ENCODE peak calls at places on chromosomes 3 and 15, in nine cellular contexts. One of them, this sample, is unnamed.
A peak's percentile ranks its signal among the peaks of the same experiment; 100 is the strongest.

GRCh38 chr15:42082832-42083604 is 11.3 kb downstream of the PLA2G4D start:
- DNase-seq in A549: no peak
- DNase-seq in adrenal gland: no peak
- DNase-seq in NB4: no peak
- DNase-seq in prostate gland: no peak
- DNase-seq in GM12891: no peak
- DNase-seq in uterus: no peak
- DNase-seq in IMR-90: no peak
- DNase-seq in Peyer's patch: no peak
- DNase-seq in this sample: no peak

GRCh38 chr15:96053039-96054021 is 277.2 kb upstream of the NR2F2 start:
- DNase-seq in uterus: peak; percentile 40
- DNase-seq in prostate gland: peak; percentile 42
- DNase-seq in GM12891: no peak
- DNase-seq in IMR-90: no peak
- DNase-seq in A549: no peak
- DNase-seq in Peyer's patch: no peak
- DNase-seq in adrenal gland: peak; percentile 22
- DNase-seq in NB4: no peak
- DNase-seq in this sample: no peak

GRCh38 chr15:40594429-40594836 is 384 bp downstream of the KNL1 start:
- DNase-seq in uterus: no peak
- DNase-seq in prostate gland: peak; percentile 27
- DNase-seq in GM12891: peak; percentile 35
- DNase-seq in A549: peak; percentile 54
- DNase-seq in adrenal gland: peak; percentile 60
- DNase-seq in IMR-90: peak; percentile 16
- DNase-seq in NB4: peak; percentile 90
- DNase-seq in Peyer's patch: peak; percentile 69
- DNase-seq in this sample: peak; percentile 35

GRCh38 chr3:61682671-61683408 is 121.5 kb downstream of the PTPRG start:
- DNase-seq in NB4: no peak
- DNase-seq in uterus: no peak
- DNase-seq in IMR-90: peak; percentile 55
- DNase-seq in prostate gland: no peak
- DNase-seq in adrenal gland: no peak
- DNase-seq in GM12891: no peak
- DNase-seq in Peyer's patch: no peak
- DNase-seq in A549: no peak
- DNase-seq in this sample: no peak

GRCh38 chr15:60591491-60592385 is 112.8 kb upstream of the ICE2 start:
- DNase-seq in uterus: peak; percentile 34
- DNase-seq in adrenal gland: peak; percentile 64
- DNase-seq in prostate gland: peak; percentile 27
- DNase-seq in GM12891: peak; percentile 46
- DNase-seq in IMR-90: no peak
- DNase-seq in NB4: no peak
- DNase-seq in Peyer's patch: peak; percentile 64
- DNase-seq in A549: peak; percentile 25
- DNase-seq in this sample: peak; percentile 26

GRCh38 chr15:70497661-70498060 is 265.7 kb downstream of the UACA start:
- DNase-seq in GM12891: no peak
- DNase-seq in adrenal gland: no peak
- DNase-seq in Peyer's patch: no peak
- DNase-seq in NB4: no peak
- DNase-seq in A549: no peak
- DNase-seq in uterus: no peak
- DNase-seq in IMR-90: no peak
- DNase-seq in prostate gland: no peak
- DNase-seq in this sample: no peak

GRCh38 chr15:32646304-32646703 is 4.8 kb downstream of the SCG5 start:
- DNase-seq in GM12891: no peak
- DNase-seq in Peyer's patch: no peak
- DNase-seq in uterus: no peak
- DNase-seq in adrenal gland: no peak
- DNase-seq in A549: no peak
- DNase-seq in NB4: no peak
- DNase-seq in IMR-90: no peak
- DNase-seq in prostate gland: no peak
- DNase-seq in this sample: no peak

GRCh38 chr3:52683611-52684010 is 2.1 kb downstream of the PBRM1 start:
- DNase-seq in GM12891: no peak
- DNase-seq in adrenal gland: no peak
- DNase-seq in IMR-90: no peak
- DNase-seq in Peyer's patch: no peak
- DNase-seq in NB4: no peak
- DNase-seq in prostate gland: no peak
- DNase-seq in uterus: no peak
- DNase-seq in A549: no peak
- DNase-seq in this sample: no peak

GRCh38 chr3:69770219-69770618 is 31.0 kb downstream of the MITF start:
- DNase-seq in Peyer's patch: no peak
- DNase-seq in GM12891: no peak
- DNase-seq in A549: no peak
- DNase-seq in uterus: no peak
- DNase-seq in adrenal gland: no peak
- DNase-seq in NB4: no peak
- DNase-seq in prostate gland: no peak
- DNase-seq in IMR-90: peak; percentile 34
- DNase-seq in this sample: peak; percentile 24

DNA sequence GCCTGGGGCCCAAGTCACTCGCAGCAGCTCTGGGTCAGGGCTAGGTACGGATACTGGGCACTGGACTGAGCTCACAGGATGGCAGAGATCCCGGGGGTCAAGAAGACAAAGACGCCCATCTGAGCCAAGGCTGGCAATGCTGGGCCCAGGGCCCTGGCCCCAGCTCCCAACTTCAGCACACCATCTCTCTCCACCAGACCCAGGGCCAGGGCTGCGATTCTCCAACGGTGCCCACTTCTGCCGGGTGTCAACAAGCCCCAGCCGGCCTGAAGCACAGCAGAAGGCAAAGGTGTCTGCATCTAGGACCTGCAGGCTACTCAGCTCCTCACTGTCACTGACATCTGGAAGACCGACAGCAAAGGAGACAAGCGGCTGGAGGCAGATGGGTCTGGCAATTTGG is 8.6 kb downstream of the WDR73 start:
- DNase-seq in A549: no peak
- DNase-seq in adrenal gland: no peak
- DNase-seq in Peyer's patch: no peak
- DNase-seq in prostate gland: no peak
- DNase-seq in uterus: no peak
- DNase-seq in GM12891: no peak
- DNase-seq in NB4: no peak
- DNase-seq in IMR-90: no peak
- DNase-seq in this sample: no peak
- TF ChIP-seq POLR2A in A549: no peak
- TF ChIP-seq POLR2A in adrenal gland: no peak
- TF ChIP-seq POLR2A in Peyer's patch: no peak
- TF ChIP-seq POLR2A in prostate gland: no peak
- TF ChIP-seq POLR2A in uterus: no peak
- TF ChIP-seq POLR2A in GM12891: no peak
- TF ChIP-seq POLR2A in NB4: no peak
- TF ChIP-seq POLR2A in IMR-90: no peak
- TF ChIP-seq POLR2A in this sample: no peak

GRCh38 chr3:20181276-20181675 is 4.7 kb downstream of the SGO1 start:
- DNase-seq in Peyer's patch: no peak
- DNase-seq in IMR-90: no peak
- DNase-seq in adrenal gland: no peak
- DNase-seq in GM12891: no peak
- DNase-seq in NB4: no peak
- DNase-seq in prostate gland: no peak
- DNase-seq in A549: no peak
- DNase-seq in uterus: no peak
- DNase-seq in this sample: no peak

GRCh38 chr3:20182206-20182605 is 3.8 kb downstream of the SGO1 start:
- DNase-seq in uterus: no peak
- DNase-seq in A549: no peak
- DNase-seq in GM12891: no peak
- DNase-seq in adrenal gland: no peak
- DNase-seq in NB4: no peak
- DNase-seq in Peyer's patch: no peak
- DNase-seq in prostate gland: no peak
- DNase-seq in IMR-90: no peak
- DNase-seq in this sample: no peak

GRCh38 chr3:20186600-20187004 is 596 bp upstream of the SGO1 start:
- DNase-seq in prostate gland: no peak
- DNase-seq in adrenal gland: peak; percentile 9
- DNase-seq in Peyer's patch: no peak
- DNase-seq in A549: peak; percentile 7
- DNase-seq in GM12891: no peak
- DNase-seq in NB4: no peak
- DNase-seq in IMR-90: no peak
- DNase-seq in uterus: no peak
- DNase-seq in this sample: no peak

GRCh38 chr3:20185364-20185732 is 658 bp downstream of the SGO1 start:
- DNase-seq in Peyer's patch: no peak
- DNase-seq in GM12891: no peak
- DNase-seq in A549: no peak
- DNase-seq in uterus: no peak
- DNase-seq in prostate gland: no peak
- DNase-seq in IMR-90: peak; percentile 8
- DNase-seq in NB4: no peak
- DNase-seq in adrenal gland: no peak
- DNase-seq in this sample: no peak

DNA sequence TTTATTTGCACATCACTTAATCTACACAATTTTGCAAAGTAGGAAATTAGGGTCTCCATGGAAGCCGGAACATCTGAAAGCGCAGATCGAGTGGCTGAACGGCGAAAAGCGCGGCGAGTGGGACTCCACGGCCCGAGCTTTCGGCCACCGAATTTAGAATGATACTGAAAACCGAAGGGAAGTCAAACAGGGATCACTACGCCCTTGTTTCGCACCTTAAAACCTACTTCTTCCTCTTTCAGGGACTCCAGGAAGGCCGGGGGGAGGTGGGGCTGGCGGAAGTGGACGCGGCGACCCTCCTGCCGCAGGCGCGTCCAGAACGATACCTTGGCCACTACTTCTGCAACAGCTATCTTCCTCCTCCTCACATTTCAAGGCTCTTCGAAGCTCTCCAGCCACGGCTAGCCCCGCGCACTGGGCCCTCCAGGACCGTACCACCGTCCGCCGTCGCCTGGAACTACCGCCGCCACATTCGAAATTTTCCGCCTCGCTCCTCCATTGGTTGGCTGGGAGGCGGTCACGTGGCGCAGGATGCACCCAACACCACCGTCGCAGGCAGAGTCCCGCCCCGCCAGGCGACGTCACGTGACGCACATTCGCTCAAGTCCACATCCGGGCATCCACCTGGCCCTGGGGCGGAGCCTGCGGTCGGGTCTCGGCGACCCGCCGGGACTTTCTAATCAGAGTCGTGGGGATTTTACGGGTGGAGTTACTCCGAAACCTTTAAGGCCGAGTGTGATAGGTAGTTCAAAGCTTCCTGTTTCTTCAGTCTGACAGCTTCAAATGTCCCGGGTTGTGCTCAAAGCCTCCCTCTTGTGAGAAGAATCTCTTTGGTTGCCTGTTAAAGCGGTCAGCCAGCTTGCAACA is at the start of gene SGO1:
- DNase-seq in uterus: peak; percentile 99
- DNase-seq in A549: peak; percentile 94
- DNase-seq in GM12891: peak; percentile 74
- DNase-seq in Peyer's patch: peak; percentile 100
- DNase-seq in prostate gland: peak; percentile 99
- DNase-seq in IMR-90: peak; percentile 96
- DNase-seq in NB4: peak; percentile 99
- DNase-seq in adrenal gland: peak; percentile 99
- DNase-seq in this sample: peak; percentile 89
- TF ChIP-seq POLR2A in uterus: peak; percentile 88
- TF ChIP-seq POLR2A in A549: peak; percentile 73
- TF ChIP-seq POLR2A in GM12891: peak; percentile 93
- TF ChIP-seq POLR2A in Peyer's patch: peak; percentile 86
- TF ChIP-seq POLR2A in prostate gland: peak; percentile 84
- TF ChIP-seq POLR2A in IMR-90: peak; percentile 90
- TF ChIP-seq POLR2A in NB4: peak; percentile 49
- TF ChIP-seq POLR2A in adrenal gland: peak; percentile 49
- TF ChIP-seq POLR2A in this sample: peak; percentile 57

GRCh38 chr3:169966086-169966950 is at the start of gene SEC62:
- DNase-seq in GM12891: peak; percentile 71
- DNase-seq in A549: peak; percentile 88
- DNase-seq in NB4: peak; percentile 94
- DNase-seq in Peyer's patch: peak; percentile 98
- DNase-seq in IMR-90: peak; percentile 88
- DNase-seq in prostate gland: peak; percentile 92
- DNase-seq in adrenal gland: peak; percentile 94
- DNase-seq in uterus: peak; percentile 91
- DNase-seq in this sample: peak; percentile 80
- TF ChIP-seq POLR2A in GM12891: no peak
- TF ChIP-seq POLR2A in A549: peak; percentile 94
- TF ChIP-seq POLR2A in NB4: peak; percentile 89
- TF ChIP-seq POLR2A in Peyer's patch: peak; percentile 82
- TF ChIP-seq POLR2A in IMR-90: peak; percentile 88
- TF ChIP-seq POLR2A in prostate gland: peak; percentile 69
- TF ChIP-seq POLR2A in adrenal gland: peak; percentile 76
- TF ChIP-seq POLR2A in uterus: peak; percentile 89
- TF ChIP-seq POLR2A in this sample: peak; percentile 86

DNA sequence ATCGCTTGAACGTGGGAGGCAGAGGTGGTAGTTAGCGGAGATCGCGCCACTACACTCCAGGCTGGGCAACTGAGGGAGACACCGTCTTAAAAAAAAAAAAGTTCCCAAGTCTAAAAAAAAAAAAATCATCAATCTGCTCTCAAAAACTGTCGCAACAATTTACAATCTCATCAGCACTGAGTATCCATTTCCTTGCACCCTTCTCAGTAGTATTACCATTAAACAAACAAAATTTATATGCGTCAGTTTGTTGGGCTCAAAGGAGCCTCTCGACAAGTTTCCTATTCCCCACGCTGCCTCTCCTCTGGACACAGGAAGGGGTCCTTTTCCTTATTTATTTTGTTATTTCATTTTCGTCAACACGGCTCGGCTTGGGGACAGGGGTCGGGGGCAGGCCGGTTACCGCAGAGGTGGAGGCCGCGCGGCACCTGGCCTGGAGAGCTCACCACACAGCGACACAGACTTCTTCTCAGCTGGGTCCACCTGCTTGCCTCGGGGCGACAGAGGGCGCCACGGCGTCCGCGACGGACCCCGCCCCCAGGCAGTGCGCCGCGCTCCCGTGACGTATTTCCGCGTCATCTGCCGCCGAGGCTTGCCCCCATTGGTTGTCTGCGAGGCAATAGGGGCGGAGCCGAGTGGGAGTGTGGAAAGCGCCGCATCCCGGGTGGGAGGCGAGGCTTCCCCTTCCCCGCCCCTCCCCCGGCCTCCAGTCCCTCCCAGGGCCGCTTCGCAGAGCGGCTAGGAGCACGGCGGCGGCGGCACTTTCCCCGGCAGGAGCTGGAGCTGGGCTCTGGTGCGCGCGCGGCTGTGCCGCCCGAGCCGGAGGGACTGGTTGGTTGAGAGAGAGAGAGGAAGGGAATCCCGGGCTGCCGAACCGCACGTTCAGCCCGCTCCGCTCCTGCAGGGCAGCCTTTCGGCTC is at the start of gene MAP2K1:
- DNase-seq in GM12891: peak; percentile 79
- DNase-seq in IMR-90: peak; percentile 96
- DNase-seq in A549: peak; percentile 97
- DNase-seq in Peyer's patch: peak; percentile 99
- DNase-seq in adrenal gland: peak; percentile 99
- DNase-seq in prostate gland: peak; percentile 97
- DNase-seq in uterus: peak; percentile 98
- DNase-seq in NB4: peak; percentile 97
- DNase-seq in this sample: peak; percentile 83
- TF ChIP-seq POLR2A in GM12891: peak; percentile 84
- TF ChIP-seq POLR2A in IMR-90: peak; percentile 93
- TF ChIP-seq POLR2A in A549: peak; percentile 70
- TF ChIP-seq POLR2A in Peyer's patch: peak; percentile 62
- TF ChIP-seq POLR2A in adrenal gland: peak; percentile 29
- TF ChIP-seq POLR2A in prostate gland: peak; percentile 75
- TF ChIP-seq POLR2A in uterus: peak; percentile 29
- TF ChIP-seq POLR2A in NB4: peak; percentile 81
- TF ChIP-seq POLR2A in this sample: peak; percentile 72